ENCODE peak calls at places on chromosomes 3 and 15, in seven cellular contexts. One of them, this sample, is unnamed.
A peak's percentile ranks its signal among the peaks of the same experiment; 100 is the strongest.

GRCh38 chr3:125478321-125478720 is 41.7 kb downstream of the SNX4 start:
- DNase-seq in B cell: no peak
- DNase-seq in fibroblast of lung: peak; percentile 28
- DNase-seq in stimulated activated CD4-positive, alpha-beta T cell treated with anti-CD3 and anti-CD28 coated beads, Interleukin-1b, Interleukin-23, amount 100 ng/mL, for 4 hours: no peak
- DNase-seq in CD8-positive, alpha-beta memory T cell: no peak
- DNase-seq in CD4-positive, CD25-positive, alpha-beta regulatory T cell: no peak
- DNase-seq in activated CD4-positive, alpha-beta memory T cell treated with anti-CD3 and anti-CD28 coated beads, Interleukin-2, amount 10 ng/mL, durations not matched to agents 7 days and 5 days: no peak
- DNase-seq in this sample: peak; percentile 76

GRCh38 chr3:25652921-25653320 is 11.8 kb downstream of the TOP2B start:
- DNase-seq in fibroblast of lung: no peak
- DNase-seq in B cell: no peak
- DNase-seq in CD8-positive, alpha-beta memory T cell: no peak
- DNase-seq in CD4-positive, CD25-positive, alpha-beta regulatory T cell: no peak
- DNase-seq in activated CD4-positive, alpha-beta memory T cell treated with anti-CD3 and anti-CD28 coated beads, Interleukin-2, amount 10 ng/mL, durations not matched to agents 7 days and 5 days: no peak
- DNase-seq in stimulated activated CD4-positive, alpha-beta T cell treated with anti-CD3 and anti-CD28 coated beads, Interleukin-1b, Interleukin-23, amount 100 ng/mL, for 4 hours: no peak
- DNase-seq in this sample: no peak

GRCh38 chr3:189942948-189943347 is 177.7 kb downstream of the P3H2 start:
- DNase-seq in activated CD4-positive, alpha-beta memory T cell treated with anti-CD3 and anti-CD28 coated beads, Interleukin-2, amount 10 ng/mL, durations not matched to agents 7 days and 5 days: no peak
- DNase-seq in fibroblast of lung: no peak
- DNase-seq in CD4-positive, CD25-positive, alpha-beta regulatory T cell: no peak
- DNase-seq in CD8-positive, alpha-beta memory T cell: no peak
- DNase-seq in B cell: no peak
- DNase-seq in stimulated activated CD4-positive, alpha-beta T cell treated with anti-CD3 and anti-CD28 coated beads, Interleukin-1b, Interleukin-23, amount 100 ng/mL, for 4 hours: no peak
- DNase-seq in this sample: no peak

GRCh38 chr3:130737622-130738021 is 9.0 kb downstream of the PIK3R4 start:
- DNase-seq in fibroblast of lung: no peak
- DNase-seq in CD4-positive, CD25-positive, alpha-beta regulatory T cell: no peak
- DNase-seq in stimulated activated CD4-positive, alpha-beta T cell treated with anti-CD3 and anti-CD28 coated beads, Interleukin-1b, Interleukin-23, amount 100 ng/mL, for 4 hours: no peak
- DNase-seq in activated CD4-positive, alpha-beta memory T cell treated with anti-CD3 and anti-CD28 coated beads, Interleukin-2, amount 10 ng/mL, durations not matched to agents 7 days and 5 days: no peak
- DNase-seq in B cell: no peak
- DNase-seq in CD8-positive, alpha-beta memory T cell: no peak
- DNase-seq in this sample: no peak

GRCh38 chr3:8166013-8166412 is 335.6 kb upstream of the LMCD1 start:
- DNase-seq in B cell: no peak
- DNase-seq in stimulated activated CD4-positive, alpha-beta T cell treated with anti-CD3 and anti-CD28 coated beads, Interleukin-1b, Interleukin-23, amount 100 ng/mL, for 4 hours: no peak
- DNase-seq in activated CD4-positive, alpha-beta memory T cell treated with anti-CD3 and anti-CD28 coated beads, Interleukin-2, amount 10 ng/mL, durations not matched to agents 7 days and 5 days: no peak
- DNase-seq in CD8-positive, alpha-beta memory T cell: no peak
- DNase-seq in CD4-positive, CD25-positive, alpha-beta regulatory T cell: no peak
- DNase-seq in fibroblast of lung: no peak
- DNase-seq in this sample: no peak

GRCh38 chr3:181458857-181459256 is 252.9 kb upstream of the SOX2 start:
- DNase-seq in CD4-positive, CD25-positive, alpha-beta regulatory T cell: no peak
- DNase-seq in fibroblast of lung: peak; percentile 2
- DNase-seq in B cell: no peak
- DNase-seq in CD8-positive, alpha-beta memory T cell: no peak
- DNase-seq in stimulated activated CD4-positive, alpha-beta T cell treated with anti-CD3 and anti-CD28 coated beads, Interleukin-1b, Interleukin-23, amount 100 ng/mL, for 4 hours: no peak
- DNase-seq in activated CD4-positive, alpha-beta memory T cell treated with anti-CD3 and anti-CD28 coated beads, Interleukin-2, amount 10 ng/mL, durations not matched to agents 7 days and 5 days: no peak
- DNase-seq in this sample: no peak

GRCh38 chr3:193640728-193641127 is 47.7 kb downstream of the OPA1 start:
- DNase-seq in CD4-positive, CD25-positive, alpha-beta regulatory T cell: no peak
- DNase-seq in CD8-positive, alpha-beta memory T cell: no peak
- DNase-seq in activated CD4-positive, alpha-beta memory T cell treated with anti-CD3 and anti-CD28 coated beads, Interleukin-2, amount 10 ng/mL, durations not matched to agents 7 days and 5 days: no peak
- DNase-seq in B cell: no peak
- DNase-seq in fibroblast of lung: peak; percentile 11
- DNase-seq in stimulated activated CD4-positive, alpha-beta T cell treated with anti-CD3 and anti-CD28 coated beads, Interleukin-1b, Interleukin-23, amount 100 ng/mL, for 4 hours: no peak
- DNase-seq in this sample: no peak

GRCh38 chr3:9161298-9161697 is 88.1 kb downstream of the SRGAP3 start:
- DNase-seq in activated CD4-positive, alpha-beta memory T cell treated with anti-CD3 and anti-CD28 coated beads, Interleukin-2, amount 10 ng/mL, durations not matched to agents 7 days and 5 days: no peak
- DNase-seq in B cell: no peak
- DNase-seq in CD4-positive, CD25-positive, alpha-beta regulatory T cell: no peak
- DNase-seq in stimulated activated CD4-positive, alpha-beta T cell treated with anti-CD3 and anti-CD28 coated beads, Interleukin-1b, Interleukin-23, amount 100 ng/mL, for 4 hours: no peak
- DNase-seq in fibroblast of lung: no peak
- DNase-seq in CD8-positive, alpha-beta memory T cell: no peak
- DNase-seq in this sample: no peak

GRCh38 chr3:185940951-185941350 is 3.1 kb upstream of the TRA2B start:
- DNase-seq in fibroblast of lung: no peak
- DNase-seq in CD8-positive, alpha-beta memory T cell: no peak
- DNase-seq in CD4-positive, CD25-positive, alpha-beta regulatory T cell: no peak
- DNase-seq in B cell: no peak
- DNase-seq in stimulated activated CD4-positive, alpha-beta T cell treated with anti-CD3 and anti-CD28 coated beads, Interleukin-1b, Interleukin-23, amount 100 ng/mL, for 4 hours: no peak
- DNase-seq in activated CD4-positive, alpha-beta memory T cell treated with anti-CD3 and anti-CD28 coated beads, Interleukin-2, amount 10 ng/mL, durations not matched to agents 7 days and 5 days: no peak
- DNase-seq in this sample: no peak

GRCh38 chr15:41568350-41569017 is 9.5 kb downstream of the TYRO3 start:
- DNase-seq in CD4-positive, CD25-positive, alpha-beta regulatory T cell: no peak
- DNase-seq in B cell: no peak
- DNase-seq in activated CD4-positive, alpha-beta memory T cell treated with anti-CD3 and anti-CD28 coated beads, Interleukin-2, amount 10 ng/mL, durations not matched to agents 7 days and 5 days: no peak
- DNase-seq in stimulated activated CD4-positive, alpha-beta T cell treated with anti-CD3 and anti-CD28 coated beads, Interleukin-1b, Interleukin-23, amount 100 ng/mL, for 4 hours: no peak
- DNase-seq in fibroblast of lung: peak; percentile 15
- DNase-seq in CD8-positive, alpha-beta memory T cell: no peak
- DNase-seq in this sample: no peak

GRCh38 chr15:40469776-40470390 is 901 bp upstream of the CHST14 start:
- DNase-seq in stimulated activated CD4-positive, alpha-beta T cell treated with anti-CD3 and anti-CD28 coated beads, Interleukin-1b, Interleukin-23, amount 100 ng/mL, for 4 hours: no peak
- DNase-seq in activated CD4-positive, alpha-beta memory T cell treated with anti-CD3 and anti-CD28 coated beads, Interleukin-2, amount 10 ng/mL, durations not matched to agents 7 days and 5 days: no peak
- DNase-seq in CD4-positive, CD25-positive, alpha-beta regulatory T cell: no peak
- DNase-seq in B cell: no peak
- DNase-seq in CD8-positive, alpha-beta memory T cell: no peak
- DNase-seq in fibroblast of lung: no peak
- DNase-seq in this sample: no peak

GRCh38 chr15:68463996-68464395 is 32.0 kb upstream of the ITGA11 start:
- DNase-seq in CD8-positive, alpha-beta memory T cell: no peak
- DNase-seq in stimulated activated CD4-positive, alpha-beta T cell treated with anti-CD3 and anti-CD28 coated beads, Interleukin-1b, Interleukin-23, amount 100 ng/mL, for 4 hours: no peak
- DNase-seq in CD4-positive, CD25-positive, alpha-beta regulatory T cell: no peak
- DNase-seq in fibroblast of lung: no peak
- DNase-seq in B cell: no peak
- DNase-seq in activated CD4-positive, alpha-beta memory T cell treated with anti-CD3 and anti-CD28 coated beads, Interleukin-2, amount 10 ng/mL, durations not matched to agents 7 days and 5 days: no peak
- DNase-seq in this sample: no peak

GRCh38 chr3:59469948-59470723 is 420.3 kb upstream of the CFAP20DC start:
- DNase-seq in fibroblast of lung: peak; percentile 7
- DNase-seq in activated CD4-positive, alpha-beta memory T cell treated with anti-CD3 and anti-CD28 coated beads, Interleukin-2, amount 10 ng/mL, durations not matched to agents 7 days and 5 days: peak; percentile 26
- DNase-seq in CD8-positive, alpha-beta memory T cell: no peak
- DNase-seq in CD4-positive, CD25-positive, alpha-beta regulatory T cell: no peak
- DNase-seq in stimulated activated CD4-positive, alpha-beta T cell treated with anti-CD3 and anti-CD28 coated beads, Interleukin-1b, Interleukin-23, amount 100 ng/mL, for 4 hours: no peak
- DNase-seq in B cell: no peak
- DNase-seq in this sample: no peak

GRCh38 chr15:57019496-57020160 is 101.2 kb downstream of the TCF12 start:
- DNase-seq in activated CD4-positive, alpha-beta memory T cell treated with anti-CD3 and anti-CD28 coated beads, Interleukin-2, amount 10 ng/mL, durations not matched to agents 7 days and 5 days: no peak
- DNase-seq in fibroblast of lung: no peak
- DNase-seq in stimulated activated CD4-positive, alpha-beta T cell treated with anti-CD3 and anti-CD28 coated beads, Interleukin-1b, Interleukin-23, amount 100 ng/mL, for 4 hours: no peak
- DNase-seq in B cell: no peak
- DNase-seq in CD4-positive, CD25-positive, alpha-beta regulatory T cell: no peak
- DNase-seq in CD8-positive, alpha-beta memory T cell: no peak
- DNase-seq in this sample: no peak

GRCh38 chr3:191361456-191361855 is 31.1 kb upstream of the UTS2B start:
- DNase-seq in B cell: no peak
- DNase-seq in fibroblast of lung: no peak
- DNase-seq in activated CD4-positive, alpha-beta memory T cell treated with anti-CD3 and anti-CD28 coated beads, Interleukin-2, amount 10 ng/mL, durations not matched to agents 7 days and 5 days: no peak
- DNase-seq in CD4-positive, CD25-positive, alpha-beta regulatory T cell: no peak
- DNase-seq in CD8-positive, alpha-beta memory T cell: no peak
- DNase-seq in stimulated activated CD4-positive, alpha-beta T cell treated with anti-CD3 and anti-CD28 coated beads, Interleukin-1b, Interleukin-23, amount 100 ng/mL, for 4 hours: no peak
- DNase-seq in this sample: no peak

GRCh38 chr15:93165737-93166136 is 76.7 kb upstream of the RGMA start:
- DNase-seq in fibroblast of lung: no peak
- DNase-seq in activated CD4-positive, alpha-beta memory T cell treated with anti-CD3 and anti-CD28 coated beads, Interleukin-2, amount 10 ng/mL, durations not matched to agents 7 days and 5 days: no peak
- DNase-seq in stimulated activated CD4-positive, alpha-beta T cell treated with anti-CD3 and anti-CD28 coated beads, Interleukin-1b, Interleukin-23, amount 100 ng/mL, for 4 hours: no peak
- DNase-seq in CD4-positive, CD25-positive, alpha-beta regulatory T cell: no peak
- DNase-seq in CD8-positive, alpha-beta memory T cell: no peak
- DNase-seq in B cell: no peak
- DNase-seq in this sample: no peak

GRCh38 chr15:68818671-68819450 is 1.8 kb downstream of the ANP32A start:
- DNase-seq in CD8-positive, alpha-beta memory T cell: peak; percentile 52
- DNase-seq in activated CD4-positive, alpha-beta memory T cell treated with anti-CD3 and anti-CD28 coated beads, Interleukin-2, amount 10 ng/mL, durations not matched to agents 7 days and 5 days: peak; percentile 33
- DNase-seq in fibroblast of lung: peak; percentile 50
- DNase-seq in CD4-positive, CD25-positive, alpha-beta regulatory T cell: no peak
- DNase-seq in stimulated activated CD4-positive, alpha-beta T cell treated with anti-CD3 and anti-CD28 coated beads, Interleukin-1b, Interleukin-23, amount 100 ng/mL, for 4 hours: peak; percentile 44
- DNase-seq in B cell: peak; percentile 67
- DNase-seq in this sample: no peak

GRCh38 chr15:33298631-33299030 is 12.1 kb upstream of the RYR3 start:
- DNase-seq in fibroblast of lung: no peak
- DNase-seq in stimulated activated CD4-positive, alpha-beta T cell treated with anti-CD3 and anti-CD28 coated beads, Interleukin-1b, Interleukin-23, amount 100 ng/mL, for 4 hours: no peak
- DNase-seq in B cell: no peak
- DNase-seq in activated CD4-positive, alpha-beta memory T cell treated with anti-CD3 and anti-CD28 coated beads, Interleukin-2, amount 10 ng/mL, durations not matched to agents 7 days and 5 days: no peak
- DNase-seq in CD8-positive, alpha-beta memory T cell: no peak
- DNase-seq in CD4-positive, CD25-positive, alpha-beta regulatory T cell: no peak
- DNase-seq in this sample: no peak

GRCh38 chr3:123451186-123451585 is 2.3 kb upstream of the ADCY5 start:
- DNase-seq in stimulated activated CD4-positive, alpha-beta T cell treated with anti-CD3 and anti-CD28 coated beads, Interleukin-1b, Interleukin-23, amount 100 ng/mL, for 4 hours: no peak
- DNase-seq in activated CD4-positive, alpha-beta memory T cell treated with anti-CD3 and anti-CD28 coated beads, Interleukin-2, amount 10 ng/mL, durations not matched to agents 7 days and 5 days: no peak
- DNase-seq in CD4-positive, CD25-positive, alpha-beta regulatory T cell: no peak
- DNase-seq in B cell: no peak
- DNase-seq in fibroblast of lung: no peak
- DNase-seq in CD8-positive, alpha-beta memory T cell: no peak
- DNase-seq in this sample: no peak

GRCh38 chr3:188881954-188882641 is 289.7 kb upstream of the TPRG1 start:
- DNase-seq in CD4-positive, CD25-positive, alpha-beta regulatory T cell: no peak
- DNase-seq in B cell: no peak
- DNase-seq in activated CD4-positive, alpha-beta memory T cell treated with anti-CD3 and anti-CD28 coated beads, Interleukin-2, amount 10 ng/mL, durations not matched to agents 7 days and 5 days: no peak
- DNase-seq in CD8-positive, alpha-beta memory T cell: no peak
- DNase-seq in fibroblast of lung: peak; percentile 91
- DNase-seq in stimulated activated CD4-positive, alpha-beta T cell treated with anti-CD3 and anti-CD28 coated beads, Interleukin-1b, Interleukin-23, amount 100 ng/mL, for 4 hours: no peak
- DNase-seq in this sample: peak; percentile 80

GRCh38 chr3:177300039-177300833 is 103.0 kb upstream of the TBL1XR1 start:
- DNase-seq in B cell: no peak
- DNase-seq in fibroblast of lung: peak; percentile 31
- DNase-seq in CD8-positive, alpha-beta memory T cell: no peak
- DNase-seq in CD4-positive, CD25-positive, alpha-beta regulatory T cell: no peak
- DNase-seq in activated CD4-positive, alpha-beta memory T cell treated with anti-CD3 and anti-CD28 coated beads, Interleukin-2, amount 10 ng/mL, durations not matched to agents 7 days and 5 days: no peak
- DNase-seq in stimulated activated CD4-positive, alpha-beta T cell treated with anti-CD3 and anti-CD28 coated beads, Interleukin-1b, Interleukin-23, amount 100 ng/mL, for 4 hours: no peak
- DNase-seq in this sample: peak; percentile 9

GRCh38 chr15:43151688-43152087 is 18.3 kb downstream of the TMEM62 start:
- DNase-seq in fibroblast of lung: no peak
- DNase-seq in stimulated activated CD4-positive, alpha-beta T cell treated with anti-CD3 and anti-CD28 coated beads, Interleukin-1b, Interleukin-23, amount 100 ng/mL, for 4 hours: no peak
- DNase-seq in activated CD4-positive, alpha-beta memory T cell treated with anti-CD3 and anti-CD28 coated beads, Interleukin-2, amount 10 ng/mL, durations not matched to agents 7 days and 5 days: no peak
- DNase-seq in CD4-positive, CD25-positive, alpha-beta regulatory T cell: no peak
- DNase-seq in B cell: no peak
- DNase-seq in CD8-positive, alpha-beta memory T cell: no peak
- DNase-seq in this sample: no peak

GRCh38 chr3:16992198-16992597 is 107.4 kb downstream of the PLCL2 start:
- DNase-seq in activated CD4-positive, alpha-beta memory T cell treated with anti-CD3 and anti-CD28 coated beads, Interleukin-2, amount 10 ng/mL, durations not matched to agents 7 days and 5 days: no peak
- DNase-seq in CD4-positive, CD25-positive, alpha-beta regulatory T cell: no peak
- DNase-seq in B cell: no peak
- DNase-seq in CD8-positive, alpha-beta memory T cell: no peak
- DNase-seq in fibroblast of lung: no peak
- DNase-seq in stimulated activated CD4-positive, alpha-beta T cell treated with anti-CD3 and anti-CD28 coated beads, Interleukin-1b, Interleukin-23, amount 100 ng/mL, for 4 hours: no peak
- DNase-seq in this sample: no peak

GRCh38 chr15:91694131-91694828 is 159.2 kb upstream of the SLCO3A1 start:
- DNase-seq in B cell: no peak
- DNase-seq in stimulated activated CD4-positive, alpha-beta T cell treated with anti-CD3 and anti-CD28 coated beads, Interleukin-1b, Interleukin-23, amount 100 ng/mL, for 4 hours: no peak
- DNase-seq in fibroblast of lung: peak; percentile 71
- DNase-seq in activated CD4-positive, alpha-beta memory T cell treated with anti-CD3 and anti-CD28 coated beads, Interleukin-2, amount 10 ng/mL, durations not matched to agents 7 days and 5 days: no peak
- DNase-seq in CD4-positive, CD25-positive, alpha-beta regulatory T cell: no peak
- DNase-seq in CD8-positive, alpha-beta memory T cell: no peak
- DNase-seq in this sample: no peak

GRCh38 chr3:169871129-169871886 is 1.6 kb upstream of the LRRC31 start:
- DNase-seq in fibroblast of lung: no peak
- DNase-seq in B cell: no peak
- DNase-seq in stimulated activated CD4-positive, alpha-beta T cell treated with anti-CD3 and anti-CD28 coated beads, Interleukin-1b, Interleukin-23, amount 100 ng/mL, for 4 hours: no peak
- DNase-seq in CD8-positive, alpha-beta memory T cell: no peak
- DNase-seq in CD4-positive, CD25-positive, alpha-beta regulatory T cell: no peak
- DNase-seq in activated CD4-positive, alpha-beta memory T cell treated with anti-CD3 and anti-CD28 coated beads, Interleukin-2, amount 10 ng/mL, durations not matched to agents 7 days and 5 days: peak; percentile 37
- DNase-seq in this sample: no peak

GRCh38 chr3:138114431-138114918 is 933 bp downstream of the DZIP1L start:
- DNase-seq in CD4-positive, CD25-positive, alpha-beta regulatory T cell: no peak
- DNase-seq in fibroblast of lung: peak; percentile 35
- DNase-seq in B cell: no peak
- DNase-seq in stimulated activated CD4-positive, alpha-beta T cell treated with anti-CD3 and anti-CD28 coated beads, Interleukin-1b, Interleukin-23, amount 100 ng/mL, for 4 hours: no peak
- DNase-seq in CD8-positive, alpha-beta memory T cell: no peak
- DNase-seq in activated CD4-positive, alpha-beta memory T cell treated with anti-CD3 and anti-CD28 coated beads, Interleukin-2, amount 10 ng/mL, durations not matched to agents 7 days and 5 days: no peak
- DNase-seq in this sample: no peak

GRCh38 chr3:46977811-46978195 is 1.3 kb upstream of the CCDC12 start:
- DNase-seq in B cell: no peak
- DNase-seq in CD4-positive, CD25-positive, alpha-beta regulatory T cell: no peak
- DNase-seq in CD8-positive, alpha-beta memory T cell: no peak
- DNase-seq in fibroblast of lung: no peak
- DNase-seq in activated CD4-positive, alpha-beta memory T cell treated with anti-CD3 and anti-CD28 coated beads, Interleukin-2, amount 10 ng/mL, durations not matched to agents 7 days and 5 days: no peak
- DNase-seq in stimulated activated CD4-positive, alpha-beta T cell treated with anti-CD3 and anti-CD28 coated beads, Interleukin-1b, Interleukin-23, amount 100 ng/mL, for 4 hours: no peak
- DNase-seq in this sample: no peak

GRCh38 chr3:193816028-193816395 is 223.0 kb downstream of the OPA1 start:
- DNase-seq in CD4-positive, CD25-positive, alpha-beta regulatory T cell: no peak
- DNase-seq in activated CD4-positive, alpha-beta memory T cell treated with anti-CD3 and anti-CD28 coated beads, Interleukin-2, amount 10 ng/mL, durations not matched to agents 7 days and 5 days: no peak
- DNase-seq in B cell: no peak
- DNase-seq in CD8-positive, alpha-beta memory T cell: no peak
- DNase-seq in stimulated activated CD4-positive, alpha-beta T cell treated with anti-CD3 and anti-CD28 coated beads, Interleukin-1b, Interleukin-23, amount 100 ng/mL, for 4 hours: no peak
- DNase-seq in fibroblast of lung: no peak
- DNase-seq in this sample: no peak

GRCh38 chr15:43239732-43240491 is 19.1 kb upstream of the EPB42 start:
- DNase-seq in stimulated activated CD4-positive, alpha-beta T cell treated with anti-CD3 and anti-CD28 coated beads, Interleukin-1b, Interleukin-23, amount 100 ng/mL, for 4 hours: no peak
- DNase-seq in B cell: no peak
- DNase-seq in activated CD4-positive, alpha-beta memory T cell treated with anti-CD3 and anti-CD28 coated beads, Interleukin-2, amount 10 ng/mL, durations not matched to agents 7 days and 5 days: no peak
- DNase-seq in CD4-positive, CD25-positive, alpha-beta regulatory T cell: no peak
- DNase-seq in fibroblast of lung: no peak
- DNase-seq in CD8-positive, alpha-beta memory T cell: no peak
- DNase-seq in this sample: no peak

GRCh38 chr3:190458040-190458439 is 8.3 kb upstream of the TMEM207 start:
- DNase-seq in stimulated activated CD4-positive, alpha-beta T cell treated with anti-CD3 and anti-CD28 coated beads, Interleukin-1b, Interleukin-23, amount 100 ng/mL, for 4 hours: no peak
- DNase-seq in fibroblast of lung: peak; percentile 5
- DNase-seq in CD8-positive, alpha-beta memory T cell: no peak
- DNase-seq in CD4-positive, CD25-positive, alpha-beta regulatory T cell: no peak
- DNase-seq in B cell: no peak
- DNase-seq in activated CD4-positive, alpha-beta memory T cell treated with anti-CD3 and anti-CD28 coated beads, Interleukin-2, amount 10 ng/mL, durations not matched to agents 7 days and 5 days: no peak
- DNase-seq in this sample: peak; percentile 4

GRCh38 chr3:47250309-47251060 is 32.1 kb downstream of the KIF9 start:
- DNase-seq in CD8-positive, alpha-beta memory T cell: no peak
- DNase-seq in fibroblast of lung: peak; percentile 45
- DNase-seq in B cell: no peak
- DNase-seq in activated CD4-positive, alpha-beta memory T cell treated with anti-CD3 and anti-CD28 coated beads, Interleukin-2, amount 10 ng/mL, durations not matched to agents 7 days and 5 days: no peak
- DNase-seq in CD4-positive, CD25-positive, alpha-beta regulatory T cell: no peak
- DNase-seq in stimulated activated CD4-positive, alpha-beta T cell treated with anti-CD3 and anti-CD28 coated beads, Interleukin-1b, Interleukin-23, amount 100 ng/mL, for 4 hours: no peak
- DNase-seq in this sample: peak; percentile 31

GRCh38 chr3:37907906-37908305 is 46.2 kb downstream of the CTDSPL start:
- DNase-seq in B cell: no peak
- DNase-seq in CD8-positive, alpha-beta memory T cell: no peak
- DNase-seq in stimulated activated CD4-positive, alpha-beta T cell treated with anti-CD3 and anti-CD28 coated beads, Interleukin-1b, Interleukin-23, amount 100 ng/mL, for 4 hours: no peak
- DNase-seq in fibroblast of lung: no peak
- DNase-seq in activated CD4-positive, alpha-beta memory T cell treated with anti-CD3 and anti-CD28 coated beads, Interleukin-2, amount 10 ng/mL, durations not matched to agents 7 days and 5 days: peak; percentile 24
- DNase-seq in CD4-positive, CD25-positive, alpha-beta regulatory T cell: no peak
- DNase-seq in this sample: no peak

GRCh38 chr15:90337256-90337655 is 14.8 kb upstream of the ZNF774 start:
- DNase-seq in stimulated activated CD4-positive, alpha-beta T cell treated with anti-CD3 and anti-CD28 coated beads, Interleukin-1b, Interleukin-23, amount 100 ng/mL, for 4 hours: no peak
- DNase-seq in fibroblast of lung: no peak
- DNase-seq in CD4-positive, CD25-positive, alpha-beta regulatory T cell: no peak
- DNase-seq in CD8-positive, alpha-beta memory T cell: no peak
- DNase-seq in activated CD4-positive, alpha-beta memory T cell treated with anti-CD3 and anti-CD28 coated beads, Interleukin-2, amount 10 ng/mL, durations not matched to agents 7 days and 5 days: no peak
- DNase-seq in B cell: no peak
- DNase-seq in this sample: no peak

GRCh38 chr3:197178998-197179397 is 119.4 kb downstream of the DLG1 start:
- DNase-seq in activated CD4-positive, alpha-beta memory T cell treated with anti-CD3 and anti-CD28 coated beads, Interleukin-2, amount 10 ng/mL, durations not matched to agents 7 days and 5 days: no peak
- DNase-seq in CD4-positive, CD25-positive, alpha-beta regulatory T cell: no peak
- DNase-seq in CD8-positive, alpha-beta memory T cell: no peak
- DNase-seq in fibroblast of lung: no peak
- DNase-seq in stimulated activated CD4-positive, alpha-beta T cell treated with anti-CD3 and anti-CD28 coated beads, Interleukin-1b, Interleukin-23, amount 100 ng/mL, for 4 hours: no peak
- DNase-seq in B cell: no peak
- DNase-seq in this sample: no peak

GRCh38 chr15:98903377-98904018 is 104.1 kb downstream of the PGPEP1L start:
- DNase-seq in B cell: no peak
- DNase-seq in CD8-positive, alpha-beta memory T cell: no peak
- DNase-seq in CD4-positive, CD25-positive, alpha-beta regulatory T cell: no peak
- DNase-seq in activated CD4-positive, alpha-beta memory T cell treated with anti-CD3 and anti-CD28 coated beads, Interleukin-2, amount 10 ng/mL, durations not matched to agents 7 days and 5 days: no peak
- DNase-seq in stimulated activated CD4-positive, alpha-beta T cell treated with anti-CD3 and anti-CD28 coated beads, Interleukin-1b, Interleukin-23, amount 100 ng/mL, for 4 hours: no peak
- DNase-seq in fibroblast of lung: peak; percentile 73
- DNase-seq in this sample: peak; percentile 45

GRCh38 chr3:171286580-171287249 is 173.5 kb downstream of the TNIK start:
- DNase-seq in CD4-positive, CD25-positive, alpha-beta regulatory T cell: no peak
- DNase-seq in fibroblast of lung: peak; percentile 78
- DNase-seq in activated CD4-positive, alpha-beta memory T cell treated with anti-CD3 and anti-CD28 coated beads, Interleukin-2, amount 10 ng/mL, durations not matched to agents 7 days and 5 days: no peak
- DNase-seq in CD8-positive, alpha-beta memory T cell: no peak
- DNase-seq in B cell: no peak
- DNase-seq in stimulated activated CD4-positive, alpha-beta T cell treated with anti-CD3 and anti-CD28 coated beads, Interleukin-1b, Interleukin-23, amount 100 ng/mL, for 4 hours: no peak
- DNase-seq in this sample: no peak

GRCh38 chr3:170808041-170808440 is 62.0 kb downstream of the RPL22L1 start:
- DNase-seq in stimulated activated CD4-positive, alpha-beta T cell treated with anti-CD3 and anti-CD28 coated beads, Interleukin-1b, Interleukin-23, amount 100 ng/mL, for 4 hours: no peak
- DNase-seq in B cell: no peak
- DNase-seq in activated CD4-positive, alpha-beta memory T cell treated with anti-CD3 and anti-CD28 coated beads, Interleukin-2, amount 10 ng/mL, durations not matched to agents 7 days and 5 days: no peak
- DNase-seq in CD8-positive, alpha-beta memory T cell: no peak
- DNase-seq in CD4-positive, CD25-positive, alpha-beta regulatory T cell: no peak
- DNase-seq in fibroblast of lung: no peak
- DNase-seq in this sample: no peak

GRCh38 chr3:194296448-194296831 is 54.7 kb downstream of the CPN2 start:
- DNase-seq in stimulated activated CD4-positive, alpha-beta T cell treated with anti-CD3 and anti-CD28 coated beads, Interleukin-1b, Interleukin-23, amount 100 ng/mL, for 4 hours: no peak
- DNase-seq in B cell: no peak
- DNase-seq in fibroblast of lung: peak; percentile 72
- DNase-seq in CD8-positive, alpha-beta memory T cell: no peak
- DNase-seq in activated CD4-positive, alpha-beta memory T cell treated with anti-CD3 and anti-CD28 coated beads, Interleukin-2, amount 10 ng/mL, durations not matched to agents 7 days and 5 days: no peak
- DNase-seq in CD4-positive, CD25-positive, alpha-beta regulatory T cell: no peak
- DNase-seq in this sample: peak; percentile 61